ENCODE peak calls at places on chromosomes 5 and 9, in six cellular contexts. Z is epithelial cell of esophagus; U is CD8-positive, alpha-beta T cell; M is Kasumi-1; V is AG04450; O is astrocyte of the spinal cord. Q is an unnamed sample.

GRCh38 chr5:66945389-66946349 is 250.9 kb downstream of the CD180 start:
- DNase-seq in U (no peak), V (no peak), Z (peak), M (no peak), O (no peak), Q (no peak)

GRCh38 chr5:112216140-112216539 is 202.9 kb downstream of the EPB41L4A start:
- DNase-seq in O (no peak), U (no peak), V (no peak), Z (no peak), M (no peak), Q (no peak)

GRCh38 chr5:97297063-97297715 is 114.1 kb upstream of the RIOK2 start:
- DNase-seq in U (no peak), O (no peak), Z (peak), V (no peak), M (peak), Q (no peak)

GRCh38 chr5:54362434-54362833 is 52.1 kb upstream of the ARL15 start:
- DNase-seq in V (no peak), O (peak), Z (no peak), M (no peak), U (no peak), Q (no peak)

GRCh38 chr5:96315431-96315830 is 117.6 kb downstream of the PCSK1 start:
- DNase-seq in U (no peak), M (no peak), V (no peak), Z (no peak), O (no peak), Q (no peak)

GRCh38 chr9:28821240-28821639 is 1248.0 kb upstream of the C9orf72 start:
- DNase-seq in M (no peak), U (no peak), Z (no peak), O (no peak), V (no peak), Q (no peak)

GRCh38 chr5:68233075-68233474 is 17.5 kb downstream of the PIK3R1 start:
- DNase-seq in O (no peak), M (no peak), U (no peak), Z (no peak), V (no peak), Q (no peak)

GRCh38 chr9:111253742-111254437 is 76.1 kb downstream of the OR2K2 start:
- DNase-seq in V (no peak), O (no peak), M (peak), U (no peak), Z (no peak), Q (no peak)

GRCh38 chr9:91001146-91001611 is 199.6 kb downstream of the SYK start:
- DNase-seq in U (no peak), V (no peak), M (no peak), Z (peak), O (peak), Q (no peak)

GRCh38 chr9:86099695-86100364 is 472 bp upstream of the GOLM1 start:
- DNase-seq in V (no peak), O (peak), U (no peak), Z (peak), M (peak), Q (no peak)

GRCh38 chr9:137455361-137455991 is 3.7 kb downstream of the NSMF start:
- DNase-seq in V (no peak), U (no peak), Z (no peak), O (no peak), M (no peak), Q (no peak)

GRCh38 chr9:20570756-20571155 is 51.5 kb downstream of the MLLT3 start:
- DNase-seq in M (no peak), Z (peak), O (peak), V (peak), U (no peak), Q (no peak)

GRCh38 chr5:172746725-172747124 is 24.3 kb downstream of the DUSP1 start:
- DNase-seq in O (no peak), Z (no peak), V (no peak), M (no peak), U (no peak), Q (no peak)

GRCh38 chr9:10612649-10613398 is at the start of gene PTPRD:
- DNase-seq in V (no peak), M (peak), U (peak), Z (peak), O (peak), Q (no peak)

Q was measured in T follicular helper cell.